ENCODE peak calls at places on chromosomes 12 and 14, in nine cellular contexts. B is cardiac fibroblast; G is colonic mucosa; O is NB4; S is GM23248; I is Jurkat, Clone E6-1; Z is tibial nerve; V is pancreas; X is ascending aorta. H is an unnamed sample.

GRCh38 chr14:38290601-38291190 is 34.8 kb upstream of the CLEC14A start:
- DNase-seq in S (peak), B (peak), V (peak), O (no peak), I (no peak), X (no peak), G (no peak), Z (no peak), H (no peak)

GRCh38 chr14:95489163-95489887 is 27.1 kb downstream of the SYNE3 start:
- DNase-seq in Z (no peak), X (no peak), S (no peak), V (no peak), I (no peak), B (no peak), G (no peak), O (no peak), H (no peak)

GRCh38 chr12:24574538-24574937 is 374.4 kb downstream of the BCAT1 start:
- DNase-seq in B (no peak), V (no peak), X (no peak), O (no peak), Z (no peak), I (no peak), G (no peak), S (no peak), H (no peak)

GRCh38 chr12:60231301-60231700 is 635.5 kb downstream of the SLC16A7 start:
- DNase-seq in I (no peak), X (no peak), S (no peak), Z (no peak), V (no peak), O (no peak), G (no peak), B (no peak), H (no peak)

GRCh38 chr12:124914392-124915248 is at the start of gene UBC:
- DNase-seq in B (peak), Z (peak), G (peak), V (peak), S (peak), O (peak), I (peak), X (peak), H (peak)

GRCh38 chr14:27077181-27077738 is 479.4 kb upstream of the NOVA1 start:
- DNase-seq in S (no peak), B (no peak), Z (no peak), V (peak), O (no peak), G (no peak), X (no peak), I (no peak), H (no peak)

GRCh38 chr12:107903377-107904061 is 129.0 kb downstream of the ASCL4 start:
- DNase-seq in I (no peak), Z (peak), X (no peak), G (peak), V (peak), B (peak), O (peak), S (peak), H (no peak)

GRCh38 chr14:62722406-62722805 is 322.9 kb downstream of the KCNH5 start:
- DNase-seq in V (no peak), X (no peak), Z (no peak), I (no peak), S (no peak), G (no peak), O (no peak), B (no peak), H (no peak)

GRCh38 chr12:130427381-130427887 is 89.7 kb downstream of the PIWIL1 start:
- DNase-seq in O (no peak), Z (no peak), V (peak), S (no peak), X (no peak), B (no peak), I (no peak), G (no peak), H (no peak)

GRCh38 chr12:9760699-9761406 is at the start of gene CD69:
- DNase-seq in X (no peak), Z (no peak), G (peak), S (no peak), B (no peak), O (no peak), V (no peak), I (peak), H (peak)

GRCh38 chr12:11482955-11483354 is 87.6 kb upstream of the PRB2 start:
- DNase-seq in B (peak), X (no peak), G (no peak), V (no peak), S (peak), O (no peak), I (no peak), Z (no peak), H (no peak)

GRCh38 chr14:89240414-89240813 is 176.6 kb downstream of the FOXN3 start:
- DNase-seq in B (peak), Z (no peak), G (no peak), O (no peak), I (peak), X (no peak), S (no peak), V (no peak), H (no peak)

GRCh38 chr14:99511421-99512109 is 30.4 kb downstream of the CCNK start:
- DNase-seq in G (peak), X (no peak), B (peak), Z (peak), V (no peak), I (no peak), O (no peak), S (peak), H (no peak)

GRCh38 chr14:58731465-58732330 is 93.9 kb downstream of the DACT1 start:
- DNase-seq in V (no peak), Z (no peak), G (no peak), O (no peak), I (no peak), X (no peak), B (peak), S (peak), H (no peak)

GRCh38 chr14:50520947-50521815 is 11.2 kb downstream of the MAP4K5 start:
- DNase-seq in S (peak), I (no peak), Z (no peak), B (peak), V (peak), X (no peak), O (no peak), G (no peak), H (no peak)

GRCh38 chr14:50524731-50525510 is 7.4 kb downstream of the MAP4K5 start:
- DNase-seq in O (peak), Z (no peak), S (no peak), I (no peak), G (no peak), V (no peak), B (no peak), X (no peak), H (no peak)

GRCh38 chr14:50524071-50524470 is 8.3 kb downstream of the MAP4K5 start:
- DNase-seq in X (no peak), B (no peak), V (no peak), S (no peak), Z (no peak), G (no peak), O (no peak), I (no peak), H (no peak)

GRCh38 chr14:50523271-50524041 is 8.9 kb downstream of the MAP4K5 start:
- DNase-seq in X (no peak), B (no peak), I (no peak), V (no peak), S (no peak), G (no peak), O (no peak), Z (no peak), H (no peak)

DNA sequence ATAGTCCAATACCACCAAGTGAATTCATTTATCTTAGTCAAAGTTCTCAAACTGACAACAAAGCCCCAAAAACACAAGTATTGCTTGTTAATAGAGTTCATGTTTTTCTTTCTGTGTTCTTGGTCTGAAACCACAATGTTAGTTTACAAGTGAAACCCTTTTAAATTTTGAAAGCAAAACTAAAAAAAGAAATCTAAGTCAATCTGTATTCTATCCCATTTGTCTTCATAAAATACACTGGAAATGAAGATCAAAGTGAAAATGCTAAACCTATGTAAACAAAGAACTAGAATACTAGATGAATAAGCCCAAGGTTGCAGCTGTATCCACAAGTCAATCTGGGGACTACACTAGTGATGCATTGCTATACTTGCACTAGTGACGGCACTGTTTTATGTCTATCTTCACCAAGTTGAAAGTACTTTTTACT is 10.4 kb downstream of the MAP4K5 start:
- DNase-seq in I (no peak), O (no peak), B (peak), V (no peak), Z (no peak), S (no peak), X (no peak), G (no peak), H (no peak)
- H3K4me3 ChIP-seq in I (no peak), O (no peak), B (no peak), V (no peak), Z (no peak), S (peak), X (no peak), G (no peak), H (no peak)

GRCh38 chr14:33951183-33951840 is 438 bp upstream of the EGLN3 start:
- DNase-seq in Z (no peak), S (no peak), V (no peak), B (no peak), I (no peak), O (no peak), G (no peak), X (no peak), H (no peak)

GRCh38 chr14:33948143-33948962 is 2.5 kb downstream of the EGLN3 start:
- DNase-seq in G (no peak), B (no peak), V (no peak), O (no peak), Z (no peak), X (no peak), S (no peak), I (no peak), H (no peak)

GRCh38 chr14:33946679-33947078 is 4.2 kb downstream of the EGLN3 start:
- DNase-seq in Z (no peak), O (no peak), V (no peak), X (no peak), I (peak), B (no peak), G (no peak), S (no peak), H (no peak)

GRCh38 chr14:33950320-33951182 is at the start of gene EGLN3:
- DNase-seq in I (no peak), V (peak), X (peak), O (no peak), B (peak), Z (peak), S (peak), G (peak), H (peak)

GRCh38 chr14:33949051-33950037 is 1.5 kb downstream of the EGLN3 start:
- DNase-seq in S (no peak), X (no peak), G (no peak), B (no peak), Z (no peak), I (no peak), O (no peak), V (no peak), H (no peak)
- H3K4me3 ChIP-seq in S (no peak), X (peak), G (peak), B (no peak), Z (no peak), I (no peak), O (no peak), V (peak), H (no peak)

GRCh38 chr12:123284669-123285068 is 13.0 kb upstream of the CDK2AP1 start:
- DNase-seq in G (no peak), X (no peak), Z (no peak), I (no peak), S (no peak), B (no peak), V (no peak), O (no peak), H (no peak)

GRCh38 chr12:123288751-123289346 is 17.2 kb upstream of the CDK2AP1 start:
- DNase-seq in X (no peak), O (no peak), V (no peak), Z (no peak), B (no peak), I (no peak), S (no peak), G (no peak), H (no peak)

GRCh38 chr12:123289911-123290310 is 18.3 kb upstream of the CDK2AP1 start:
- DNase-seq in V (no peak), S (no peak), B (no peak), Z (no peak), O (no peak), X (no peak), G (no peak), I (no peak), H (no peak)

GRCh38 chr12:123282111-123282510 is 10.5 kb upstream of the CDK2AP1 start:
- DNase-seq in B (no peak), O (no peak), Z (no peak), V (no peak), G (no peak), X (no peak), I (no peak), S (no peak), H (no peak)

DNA sequence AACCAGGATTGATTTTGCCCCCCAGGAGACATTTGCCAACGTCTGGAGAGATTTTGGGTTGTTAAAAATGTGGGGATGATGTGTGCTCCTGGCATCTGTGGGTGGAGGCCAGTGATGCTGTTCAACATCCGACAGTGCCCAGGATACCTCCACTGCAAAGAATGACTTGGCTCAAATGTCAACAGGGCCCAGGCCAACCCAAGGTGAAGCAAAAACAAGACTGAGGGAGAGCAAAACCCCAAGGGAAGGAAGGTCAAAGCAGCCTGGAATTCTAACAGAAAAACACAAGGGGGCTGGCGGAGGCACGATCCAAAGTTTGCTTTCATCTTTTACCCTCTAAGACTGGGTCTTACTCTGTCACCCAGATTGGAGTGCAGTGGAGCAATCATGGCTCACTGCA is 15.3 kb upstream of the CDK2AP1 start:
- DNase-seq in B (no peak), G (no peak), V (no peak), Z (no peak), O (no peak), X (no peak), I (no peak), S (no peak), H (no peak)
- H3K4me3 ChIP-seq in B (no peak), G (no peak), V (no peak), Z (no peak), O (no peak), X (no peak), I (no peak), S (no peak), H (no peak)

GRCh38 chr12:57236925-57237652 is 7.6 kb downstream of the SHMT2 start:
- DNase-seq in S (peak), X (no peak), Z (no peak), G (no peak), O (no peak), B (peak), V (no peak), I (no peak), H (no peak)
- H3K4me3 ChIP-seq in S (no peak), X (peak), Z (no peak), G (no peak), O (no peak), B (peak), V (no peak), I (no peak), H (no peak)

GRCh38 chr12:105409286-105409685 is 78.8 kb downstream of the C12orf75 start:
- DNase-seq in Z (no peak), V (no peak), X (no peak), G (no peak), B (no peak), S (no peak), O (no peak), I (no peak), H (no peak)

GRCh38 chr12:105403095-105403494 is 72.6 kb downstream of the C12orf75 start:
- DNase-seq in V (no peak), Z (no peak), B (no peak), I (no peak), S (no peak), O (no peak), X (no peak), G (no peak), H (no peak)

GRCh38 chr12:105409881-105410471 is 79.5 kb downstream of the C12orf75 start:
- DNase-seq in G (peak), S (peak), B (peak), O (peak), Z (peak), X (no peak), I (peak), V (no peak), H (peak)

GRCh38 chr12:105402366-105402765 is 71.9 kb downstream of the C12orf75 start:
- DNase-seq in X (no peak), S (no peak), O (no peak), V (no peak), G (no peak), Z (no peak), I (no peak), B (no peak), H (no peak)

DNA sequence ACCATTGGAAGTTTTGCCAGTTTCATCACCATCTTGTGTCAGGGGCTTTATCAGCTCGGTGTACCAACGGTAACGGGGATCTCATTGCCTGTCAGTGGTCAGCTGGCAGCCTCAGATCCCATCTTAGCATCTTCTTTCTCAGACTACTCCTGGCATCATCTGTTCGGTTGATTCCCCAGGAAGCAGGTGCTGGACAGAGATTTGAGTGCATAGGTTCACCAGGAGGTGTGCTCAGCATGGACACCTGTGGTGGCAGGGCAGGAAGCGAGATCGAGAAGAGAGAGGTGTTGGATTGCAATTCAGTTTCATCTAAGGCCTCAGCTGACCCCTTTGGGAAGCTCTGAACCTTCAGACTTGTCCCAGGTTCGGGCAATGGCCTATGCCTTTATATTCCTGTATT is 76.0 kb downstream of the C12orf75 start:
- DNase-seq in G (no peak), S (no peak), X (no peak), I (no peak), O (no peak), Z (no peak), B (no peak), V (no peak), H (no peak)
- H3K4me3 ChIP-seq in G (no peak), S (no peak), X (no peak), I (no peak), O (no peak), Z (no peak), B (no peak), V (no peak), H (no peak)